ENCODE peak calls at places on chromosome 20, in six cellular contexts. One of them, this sample, is unnamed.

GRCh38 chr20:40982415-40983145 is 46.0 kb upstream of the TOP1 start:
- DNase-seq in BJ: no peak
- DNase-seq in GM06990: no peak
- DNase-seq in kidney epithelial cell: no peak
- DNase-seq in cardiac fibroblast: no peak
- DNase-seq in left lung: no peak
- DNase-seq in this sample: no peak

GRCh38 chr20:49475979-49476378 is 6.5 kb downstream of the KCNB1 start:
- DNase-seq in BJ: no peak
- DNase-seq in GM06990: no peak
- DNase-seq in kidney epithelial cell: no peak
- DNase-seq in cardiac fibroblast: peak
- DNase-seq in left lung: no peak
- DNase-seq in this sample: no peak

GRCh38 chr20:38645980-38646858 is 44.6 kb downstream of the ARHGAP40 start:
- DNase-seq in BJ: no peak
- DNase-seq in GM06990: peak
- DNase-seq in kidney epithelial cell: no peak
- DNase-seq in cardiac fibroblast: peak
- DNase-seq in left lung: peak
- DNase-seq in this sample: no peak

GRCh38 chr20:44038681-44039123 is 124.0 kb downstream of the TOX2 start:
- DNase-seq in BJ: no peak
- DNase-seq in GM06990: no peak
- DNase-seq in kidney epithelial cell: no peak
- DNase-seq in cardiac fibroblast: no peak
- DNase-seq in left lung: no peak
- DNase-seq in this sample: no peak

GRCh38 chr20:26208296-26209091 is 511.8 kb upstream of the ZNF337 start:
- DNase-seq in BJ: no peak
- DNase-seq in GM06990: peak
- DNase-seq in kidney epithelial cell: no peak
- DNase-seq in cardiac fibroblast: no peak
- DNase-seq in left lung: peak
- DNase-seq in this sample: no peak

GRCh38 chr20:19540401-19540800 is 217.7 kb upstream of the RIN2 start:
- DNase-seq in BJ: no peak
- DNase-seq in GM06990: no peak
- DNase-seq in kidney epithelial cell: no peak
- DNase-seq in cardiac fibroblast: no peak
- DNase-seq in left lung: no peak
- DNase-seq in this sample: no peak

GRCh38 chr20:41476446-41476845 is 109.8 kb upstream of the EMILIN3 start:
- DNase-seq in BJ: no peak
- DNase-seq in GM06990: no peak
- DNase-seq in kidney epithelial cell: no peak
- DNase-seq in cardiac fibroblast: no peak
- DNase-seq in left lung: no peak
- DNase-seq in this sample: no peak

GRCh38 chr20:60102665-60103210 is 144.5 kb downstream of the CDH26 start:
- DNase-seq in BJ: no peak
- DNase-seq in GM06990: no peak
- DNase-seq in kidney epithelial cell: no peak
- DNase-seq in cardiac fibroblast: no peak
- DNase-seq in left lung: no peak
- DNase-seq in this sample: no peak

GRCh38 chr20:49759266-49759950 is 45.7 kb upstream of the B4GALT5 start:
- DNase-seq in BJ: no peak
- DNase-seq in GM06990: no peak
- DNase-seq in kidney epithelial cell: no peak
- DNase-seq in cardiac fibroblast: no peak
- DNase-seq in left lung: no peak
- DNase-seq in this sample: no peak

GRCh38 chr20:8361008-8361652 is 229.1 kb downstream of the PLCB1 start:
- DNase-seq in BJ: no peak
- DNase-seq in GM06990: no peak
- DNase-seq in kidney epithelial cell: peak
- DNase-seq in cardiac fibroblast: peak
- DNase-seq in left lung: no peak
- DNase-seq in this sample: no peak

GRCh38 chr20:35992713-35993335 is 24.4 kb downstream of the CNBD2 start:
- DNase-seq in BJ: no peak
- DNase-seq in GM06990: no peak
- DNase-seq in kidney epithelial cell: no peak
- DNase-seq in cardiac fibroblast: peak
- DNase-seq in left lung: no peak
- DNase-seq in this sample: no peak

GRCh38 chr20:11159728-11160127 is 485.9 kb upstream of the JAG1 start:
- DNase-seq in BJ: peak
- DNase-seq in GM06990: no peak
- DNase-seq in kidney epithelial cell: no peak
- DNase-seq in cardiac fibroblast: peak
- DNase-seq in left lung: peak
- DNase-seq in this sample: peak

GRCh38 chr20:10201321-10201870 is 17.2 kb upstream of the SNAP25 start:
- DNase-seq in BJ: no peak
- DNase-seq in GM06990: no peak
- DNase-seq in kidney epithelial cell: no peak
- DNase-seq in cardiac fibroblast: no peak
- DNase-seq in left lung: no peak
- DNase-seq in this sample: no peak

GRCh38 chr20:53080969-53081871 is 109.1 kb downstream of the TSHZ2 start:
- DNase-seq in BJ: no peak
- DNase-seq in GM06990: no peak
- DNase-seq in kidney epithelial cell: peak
- DNase-seq in cardiac fibroblast: peak
- DNase-seq in left lung: no peak
- DNase-seq in this sample: no peak

GRCh38 chr20:35305682-35306556 is 13.7 kb upstream of the FAM83C start:
- DNase-seq in BJ: peak
- DNase-seq in GM06990: no peak
- DNase-seq in kidney epithelial cell: peak
- DNase-seq in cardiac fibroblast: peak
- DNase-seq in left lung: peak
- DNase-seq in this sample: peak

GRCh38 chr20:20293986-20294385 is 73.9 kb upstream of the INSM1 start:
- DNase-seq in BJ: no peak
- DNase-seq in GM06990: no peak
- DNase-seq in kidney epithelial cell: no peak
- DNase-seq in cardiac fibroblast: no peak
- DNase-seq in left lung: no peak
- DNase-seq in this sample: no peak

GRCh38 chr20:10487354-10488115 is 52.4 kb downstream of the SLX4IP start:
- DNase-seq in BJ: no peak
- DNase-seq in GM06990: no peak
- DNase-seq in kidney epithelial cell: peak
- DNase-seq in cardiac fibroblast: peak
- DNase-seq in left lung: no peak
- DNase-seq in this sample: no peak

GRCh38 chr20:38231786-38232130 is 28.8 kb downstream of the KIAA1755 start:
- DNase-seq in BJ: no peak
- DNase-seq in GM06990: no peak
- DNase-seq in kidney epithelial cell: no peak
- DNase-seq in cardiac fibroblast: peak
- DNase-seq in left lung: no peak
- DNase-seq in this sample: no peak

GRCh38 chr20:32623667-32624157 is 38.6 kb upstream of the NOL4L start:
- DNase-seq in BJ: no peak
- DNase-seq in GM06990: no peak
- DNase-seq in kidney epithelial cell: no peak
- DNase-seq in cardiac fibroblast: no peak
- DNase-seq in left lung: no peak
- DNase-seq in this sample: no peak

GRCh38 chr20:20009784-20010253 is 7.3 kb upstream of the NAA20 start:
- DNase-seq in BJ: no peak
- DNase-seq in GM06990: no peak
- DNase-seq in kidney epithelial cell: no peak
- DNase-seq in cardiac fibroblast: no peak
- DNase-seq in left lung: no peak
- DNase-seq in this sample: no peak

GRCh38 chr20:37890108-37890507 is 12.8 kb upstream of the VSTM2L start:
- DNase-seq in BJ: no peak
- DNase-seq in GM06990: no peak
- DNase-seq in kidney epithelial cell: no peak
- DNase-seq in cardiac fibroblast: no peak
- DNase-seq in left lung: no peak
- DNase-seq in this sample: no peak

GRCh38 chr20:54510546-54511129 is 35.2 kb downstream of the DOK5 start:
- DNase-seq in BJ: no peak
- DNase-seq in GM06990: no peak
- DNase-seq in kidney epithelial cell: no peak
- DNase-seq in cardiac fibroblast: peak
- DNase-seq in left lung: no peak
- DNase-seq in this sample: no peak

GRCh38 chr20:31593221-31594001 is 11.7 kb upstream of the ID1 start:
- DNase-seq in BJ: no peak
- DNase-seq in GM06990: no peak
- DNase-seq in kidney epithelial cell: peak
- DNase-seq in cardiac fibroblast: peak
- DNase-seq in left lung: peak
- DNase-seq in this sample: no peak
- TF ChIP-seq CTCF in BJ: peak
- TF ChIP-seq CTCF in GM06990: no peak
- TF ChIP-seq CTCF in kidney epithelial cell: peak
- TF ChIP-seq CTCF in cardiac fibroblast: peak
- TF ChIP-seq CTCF in left lung: no peak
- TF ChIP-seq CTCF in this sample: peak

DNA sequence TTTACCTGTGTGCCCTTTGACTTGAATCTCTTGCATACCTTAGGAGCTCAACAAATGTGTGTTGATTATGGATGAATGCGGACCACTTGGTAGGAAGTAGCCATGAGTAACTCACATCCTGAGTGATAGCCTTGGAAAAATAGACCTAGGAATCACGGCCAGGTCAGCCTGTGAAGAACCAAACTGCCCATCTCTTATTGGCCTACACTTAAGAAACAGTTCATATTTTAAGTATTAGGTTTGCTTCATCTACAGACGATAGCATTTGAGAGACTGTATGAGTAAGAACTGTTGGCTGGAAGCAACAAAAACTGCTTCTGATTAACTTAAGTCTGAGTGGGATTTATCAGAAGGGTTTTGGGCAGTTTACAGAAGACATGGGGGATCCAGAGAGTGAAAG is 320.1 kb upstream of the PRND start:
- DNase-seq in BJ: peak
- DNase-seq in GM06990: no peak
- DNase-seq in kidney epithelial cell: no peak
- DNase-seq in cardiac fibroblast: no peak
- DNase-seq in left lung: no peak
- DNase-seq in this sample: peak
- H3K4me3 ChIP-seq in BJ: no peak
- H3K4me3 ChIP-seq in GM06990: no peak
- H3K4me3 ChIP-seq in kidney epithelial cell: no peak
- H3K4me3 ChIP-seq in cardiac fibroblast: no peak
- H3K4me3 ChIP-seq in left lung: no peak
- H3K4me3 ChIP-seq in this sample: no peak

GRCh38 chr20:48102821-48103635 is 317.7 kb upstream of the SULF2 start:
- DNase-seq in BJ: no peak
- DNase-seq in GM06990: no peak
- DNase-seq in kidney epithelial cell: no peak
- DNase-seq in cardiac fibroblast: peak
- DNase-seq in left lung: no peak
- DNase-seq in this sample: no peak

GRCh38 chr20:48098099-48098498 is 312.8 kb upstream of the SULF2 start:
- DNase-seq in BJ: no peak
- DNase-seq in GM06990: no peak
- DNase-seq in kidney epithelial cell: no peak
- DNase-seq in cardiac fibroblast: peak
- DNase-seq in left lung: no peak
- DNase-seq in this sample: no peak

GRCh38 chr20:48102076-48102787 is 317.0 kb upstream of the SULF2 start:
- DNase-seq in BJ: no peak
- DNase-seq in GM06990: no peak
- DNase-seq in kidney epithelial cell: no peak
- DNase-seq in cardiac fibroblast: no peak
- DNase-seq in left lung: no peak
- DNase-seq in this sample: no peak

GRCh38 chr20:48098866-48099265 is 313.6 kb upstream of the SULF2 start:
- DNase-seq in BJ: no peak
- DNase-seq in GM06990: no peak
- DNase-seq in kidney epithelial cell: no peak
- DNase-seq in cardiac fibroblast: peak
- DNase-seq in left lung: no peak
- DNase-seq in this sample: peak

DNA sequence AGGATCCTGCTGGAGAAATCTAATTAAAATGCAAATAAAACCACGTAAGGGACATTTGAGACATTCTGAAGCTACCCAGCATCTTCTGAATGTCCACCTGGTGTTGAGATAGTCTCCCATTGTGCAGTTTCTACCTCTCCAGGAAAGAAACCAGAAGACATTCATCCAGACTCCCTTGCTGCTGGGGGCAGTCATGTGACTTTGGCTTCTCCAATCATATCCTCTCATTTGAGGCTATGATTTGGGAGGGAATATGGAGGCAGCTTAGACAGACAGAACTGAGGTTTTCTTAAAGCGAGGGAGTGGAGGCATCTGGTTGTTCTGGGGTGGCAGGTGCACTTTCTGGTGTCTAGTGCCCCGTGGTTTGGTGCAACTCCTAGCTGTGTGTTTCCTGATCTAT is 315.2 kb upstream of the SULF2 start:
- DNase-seq in BJ: no peak
- DNase-seq in GM06990: no peak
- DNase-seq in kidney epithelial cell: no peak
- DNase-seq in cardiac fibroblast: no peak
- DNase-seq in left lung: no peak
- DNase-seq in this sample: no peak
- TF ChIP-seq CTCF in BJ: no peak
- TF ChIP-seq CTCF in GM06990: no peak
- TF ChIP-seq CTCF in kidney epithelial cell: no peak
- TF ChIP-seq CTCF in cardiac fibroblast: no peak
- TF ChIP-seq CTCF in left lung: no peak
- TF ChIP-seq CTCF in this sample: no peak

GRCh38 chr20:21862958-21863357 is 157.5 kb downstream of the PAX1 start:
- DNase-seq in BJ: no peak
- DNase-seq in GM06990: no peak
- DNase-seq in kidney epithelial cell: no peak
- DNase-seq in cardiac fibroblast: no peak
- DNase-seq in left lung: no peak
- DNase-seq in this sample: no peak

DNA sequence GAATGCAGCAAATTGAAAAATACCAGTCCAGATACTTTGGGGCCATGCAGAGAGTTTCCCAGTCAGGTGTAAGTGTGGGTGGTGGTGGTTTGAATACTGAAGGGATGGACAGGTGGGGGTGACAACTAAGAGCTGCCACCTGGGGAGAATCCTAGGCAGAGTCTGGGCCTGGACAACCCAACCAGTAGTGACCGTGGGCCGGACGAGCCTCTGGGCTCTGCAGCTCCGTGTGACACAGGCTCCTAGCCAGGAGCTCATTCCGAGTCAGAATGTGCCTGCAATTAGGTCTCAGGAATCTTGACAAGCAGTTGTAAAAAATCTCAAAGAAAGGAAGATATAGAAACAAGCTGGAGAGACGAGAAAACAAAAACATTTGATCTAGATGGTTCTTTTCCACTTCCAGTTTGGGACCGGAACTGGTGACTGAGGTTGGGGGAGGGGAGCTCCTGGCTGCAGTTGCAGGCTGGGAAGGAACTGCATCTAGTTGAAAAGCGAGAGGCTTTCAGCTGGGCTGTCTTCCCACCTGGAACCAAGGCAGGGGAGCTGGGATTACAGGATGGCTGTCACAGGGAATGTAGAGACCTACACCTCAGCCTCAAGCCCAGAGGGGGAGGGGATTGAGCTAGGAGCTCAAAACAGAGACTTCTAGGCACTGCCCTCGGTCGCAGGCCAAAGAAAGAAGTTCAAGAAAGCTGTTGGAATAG is 156.9 kb downstream of the PAX1 start:
- DNase-seq in BJ: no peak
- DNase-seq in GM06990: no peak
- DNase-seq in kidney epithelial cell: no peak
- DNase-seq in cardiac fibroblast: no peak
- DNase-seq in left lung: no peak
- DNase-seq in this sample: no peak
- H3K4me3 ChIP-seq in BJ: no peak
- H3K4me3 ChIP-seq in GM06990: no peak
- H3K4me3 ChIP-seq in kidney epithelial cell: no peak
- H3K4me3 ChIP-seq in cardiac fibroblast: no peak
- H3K4me3 ChIP-seq in left lung: no peak
- H3K4me3 ChIP-seq in this sample: no peak

This sample was measured in AG04449.